ENCODE peak calls at places on chromosomes 3 and 15, in four cellular contexts. G is NB4, T is A673, I is suprapubic skin. O is an unnamed sample.

GRCh38 chr15:101026686-101027272 is 107.6 kb downstream of the LRRK1 start:
- DNase-seq in T (no peak), G (no peak), I (no peak), O (no peak)

GRCh38 chr15:83833569-83833968 is 179.6 kb downstream of the ADAMTSL3 start:
- DNase-seq in I (no peak), G (no peak), T (no peak), O (no peak)

GRCh38 chr3:168341965-168342719 is 246.4 kb upstream of the GOLIM4 start:
- DNase-seq in G (no peak), T (peak; percentile 14), I (no peak), O (no peak)

GRCh38 chr15:26115229-26115943 is 252.3 kb upstream of the ATP10A start:
- DNase-seq in I (no peak), G (no peak), T (no peak), O (no peak)

GRCh38 chr3:138448631-138449030 is 14.2 kb downstream of the ESYT3 start:
- DNase-seq in I (no peak), G (no peak), T (no peak), O (no peak)

GRCh38 chr3:120432105-120432860 is 18.5 kb downstream of the FSTL1 start:
- DNase-seq in T (peak; percentile 70), G (no peak), I (peak; percentile 29), O (no peak)

GRCh38 chr3:15420871-15421270 is 6.5 kb downstream of the METTL6 start:
- DNase-seq in I (no peak), G (no peak), T (no peak), O (no peak)

GRCh38 chr3:99023590-99024192 is 122.2 kb upstream of the DCBLD2 start:
- DNase-seq in G (peak; percentile 37), I (no peak), T (peak; percentile 74), O (no peak)

GRCh38 chr3:9951598-9951961 is 628 bp downstream of the PRRT3 start:
- DNase-seq in G (no peak), T (no peak), I (no peak), O (no peak)

GRCh38 chr3:17078885-17079465 is 194.2 kb downstream of the PLCL2 start:
- DNase-seq in I (no peak), G (no peak), T (no peak), O (no peak)

GRCh38 chr3:58353722-58354553 is 21.2 kb downstream of the PXK start:
- DNase-seq in T (no peak), G (peak; percentile 94), I (no peak), O (no peak)

GRCh38 chr3:194801378-194802124 is 115.9 kb downstream of the FAM43A start:
- DNase-seq in T (no peak), G (no peak), I (peak; percentile 59), O (no peak)

GRCh38 chr3:49924683-49925082 is 4.9 kb downstream of the MON1A start:
- DNase-seq in G (peak; percentile 30), T (no peak), I (no peak), O (no peak)

GRCh38 chr15:29568840-29569532 is 253.3 kb downstream of the TJP1 start:
- DNase-seq in T (peak; percentile 40), G (peak; percentile 7), I (no peak), O (no peak)

GRCh38 chr15:70582143-70582945 is 181.0 kb downstream of the UACA start:
- DNase-seq in T (no peak), G (no peak), I (peak; percentile 34), O (no peak)

GRCh38 chr3:13011369-13012227 is 61.6 kb downstream of the IQSEC1 start:
- DNase-seq in G (peak; percentile 93), I (no peak), T (no peak), O (peak; percentile 80)
- H3K4me3 ChIP-seq in G (no peak overlapping the region), I (no peak overlapping the region), T (no peak overlapping the region), O (no peak overlapping the region)

GRCh38 chr15:57747206-57747605 is 40.7 kb downstream of the POLR2M start:
- DNase-seq in T (no peak), I (no peak), G (peak; percentile 2), O (peak; percentile 56)
- H3K4me3 ChIP-seq in T (no peak overlapping the region), I (peak overlapping the region; percentile 13), G (no peak overlapping the region), O (peak overlapping the region; percentile 26)

GRCh38 chr3:69865920-69866679 is 126.8 kb downstream of the MITF start:
- DNase-seq in G (no peak), T (no peak), I (no peak), O (peak; percentile 57)
- H3K4me3 ChIP-seq in G (no peak overlapping the region), T (no peak overlapping the region), I (peak overlapping the region; percentile 31), O (peak overlapping the region; percentile 39)

GRCh38 chr3:95167748-95168147 is 1104.9 kb downstream of the NSUN3 start:
- DNase-seq in G (no peak), I (no peak), T (no peak), O (no peak)
- H3K4me3 ChIP-seq in G (no peak overlapping the region), I (no peak overlapping the region), T (no peak overlapping the region), O (no peak overlapping the region)

GRCh38 chr15:39581501-39582285 is 814 bp downstream of the THBS1 start:
- DNase-seq in T (no peak), G (peak; percentile 31), I (no peak), O (peak; percentile 76)
- H3K4me3 ChIP-seq in T (no peak overlapping the region), G (no peak overlapping the region), I (peak overlapping the region; percentile 61), O (peak overlapping the region; percentile 67)

GRCh38 chr15:40238481-40238926 is 359 bp upstream of the PAK6 start:
- DNase-seq in T (no peak), I (no peak), G (no peak), O (no peak)
- H3K4me3 ChIP-seq in T (peak overlapping the region; percentile 38), I (peak overlapping the region; percentile 42), G (no peak overlapping the region), O (no peak overlapping the region)

O was measured in lower lobe of right lung.